ENCODE peak calls at places on chromosomes 13 and 19, in six cellular contexts. A is breast epithelium, M is uterus, X is left ventricle myocardium inferior, T is astrocyte of the spinal cord, F is heart right ventricle. N is an unnamed sample.

GRCh38 chr13:110382229-110382628 is 75.1 kb downstream of the COL4A2 start:
- DNase-seq in T (peak; percentile 87), M (no peak), X (no peak), A (no peak), F (no peak), N (peak; percentile 92)

GRCh38 chr19:6772028-6772865 is at the start of gene VAV1:
- DNase-seq in M (no peak), T (no peak), F (peak; percentile 32), A (no peak), X (peak; percentile 58), N (no peak)

GRCh38 chr19:19531951-19532805 is 3.5 kb downstream of the YJEFN3 start:
- DNase-seq in F (peak; percentile 74), A (peak; percentile 84), T (peak; percentile 46), X (peak; percentile 85), M (peak; percentile 72), N (peak; percentile 67)

GRCh38 chr13:92137519-92137918 is 739.1 kb downstream of the GPC5 start:
- DNase-seq in M (no peak), A (no peak), X (no peak), T (no peak), F (no peak), N (peak; percentile 67)

GRCh38 chr19:38321646-38322323 is 2.1 kb downstream of the KCNK6 start:
- DNase-seq in F (peak; percentile 84), X (peak; percentile 80), M (peak; percentile 96), T (no peak), A (no peak), N (peak; percentile 94)

GRCh38 chr13:104855581-104855980 is 1679.9 kb downstream of the EFNB2 start:
- DNase-seq in A (no peak), X (no peak), M (no peak), T (no peak), F (no peak), N (no peak)

GRCh38 chr13:62643007-62643483 is 1227.4 kb upstream of the PCDH20 start:
- DNase-seq in A (no peak), F (no peak), X (no peak), T (peak; percentile 57), M (no peak), N (peak; percentile 8)

GRCh38 chr13:39870197-39870746 is 214.8 kb downstream of the COG6 start:
- DNase-seq in X (no peak), T (no peak), M (no peak), F (no peak), A (no peak), N (no peak)

GRCh38 chr13:94311893-94312292 is 167.6 kb downstream of the DCT start:
- DNase-seq in T (no peak), X (no peak), F (no peak), M (no peak), A (no peak), N (no peak)

GRCh38 chr13:23628250-23628649 is 58.0 kb downstream of the TNFRSF19 start:
- DNase-seq in F (no peak), X (no peak), M (no peak), A (no peak), T (no peak), N (no peak)

GRCh38 chr13:79398915-79399314 is 7.1 kb downstream of the RBM26 start:
- DNase-seq in A (no peak), M (no peak), T (no peak), F (no peak), X (no peak), N (no peak)

GRCh38 chr13:31965361-31966066 is 66.1 kb upstream of the FRY start:
- DNase-seq in T (peak; percentile 67), M (no peak), A (no peak), F (no peak), X (no peak), N (peak; percentile 81)

GRCh38 chr13:42969558-42970172 is 22.4 kb downstream of the EPSTI1 start:
- DNase-seq in F (peak; percentile 83), A (peak; percentile 63), X (peak; percentile 82), T (peak; percentile 64), M (peak; percentile 76), N (peak; percentile 76)

GRCh38 chr13:35252536-35253205 is 223.8 kb downstream of the MAB21L1 start:
- DNase-seq in X (no peak), A (no peak), T (no peak), F (no peak), M (no peak), N (no peak)

GRCh38 chr19:1125601-1126533 is 22.1 kb downstream of the GPX4 start:
- DNase-seq in F (no peak), T (peak; percentile 77), M (no peak), A (no peak), X (no peak), N (no peak)

GRCh38 chr19:55638864-55639359 is 1.9 kb upstream of the ZNF580 start:
- DNase-seq in T (no peak), M (no peak), X (no peak), A (no peak), F (no peak), N (peak; percentile 49)

GRCh38 chr19:40614595-40615411 is 13.6 kb downstream of the LTBP4 start:
- DNase-seq in T (peak; percentile 98), X (peak; percentile 87), F (peak; percentile 90), M (peak; percentile 94), A (no peak), N (peak; percentile 98)

GRCh38 chr13:113407531-113408393 is 43.8 kb upstream of the GRTP1 start:
- DNase-seq in M (no peak), A (no peak), F (no peak), T (no peak), X (no peak), N (no peak)

GRCh38 chr13:100306444-100306999 is 217.6 kb downstream of the PCCA start:
- DNase-seq in F (no peak), A (no peak), X (no peak), T (peak; percentile 57), M (no peak), N (no peak)

GRCh38 chr13:72716776-72717175 is 10.7 kb downstream of the MZT1 start:
- DNase-seq in M (no peak), X (no peak), A (no peak), F (no peak), T (no peak), N (peak; percentile 46)

GRCh38 chr13:105346141-105346766 is 1189.2 kb downstream of the EFNB2 start:
- DNase-seq in M (no peak), F (no peak), T (peak; percentile 85), A (no peak), X (no peak), N (peak; percentile 66)

GRCh38 chr19:9986787-9987281 is 23.5 kb downstream of the COL5A3 start:
- DNase-seq in T (peak; percentile 14), A (no peak), X (peak; percentile 57), F (peak; percentile 54), M (peak; percentile 37), N (peak; percentile 44)

GRCh38 chr19:49114630-49115363 is 627 bp downstream of the LIN7B start:
- DNase-seq in X (peak; percentile 70), T (peak; percentile 57), F (peak; percentile 76), A (no peak), M (peak; percentile 54), N (peak; percentile 54)

GRCh38 chr19:41945135-41945766 is 13.9 kb downstream of the RABAC1 start:
- DNase-seq in A (no peak), X (no peak), F (no peak), T (no peak), M (no peak), N (no peak)

GRCh38 chr13:111904166-111904565 is 162.8 kb upstream of the SOX1 start:
- DNase-seq in F (no peak), M (no peak), X (no peak), T (no peak), A (no peak), N (no peak)

GRCh38 chr13:111204438-111205177 is 89.5 kb downstream of the ARHGEF7 start:
- DNase-seq in X (peak; percentile 48), F (no peak), T (peak; percentile 56), A (no peak), M (peak; percentile 68), N (peak; percentile 86)

GRCh38 chr19:29381353-29382203 is 144.2 kb upstream of the VSTM2B start:
- DNase-seq in A (peak; percentile 43), M (no peak), X (no peak), F (no peak), T (no peak), N (no peak)

GRCh38 chr19:41426952-41427646 is at the start of gene B3GNT8:
- DNase-seq in X (peak; percentile 90), A (peak; percentile 86), M (peak; percentile 84), T (peak; percentile 64), F (peak; percentile 89), N (peak; percentile 63)

GRCh38 chr13:112839347-112840105 is 129.5 kb upstream of the MCF2L start:
- DNase-seq in F (no peak), M (peak; percentile 7), X (no peak), T (peak; percentile 35), A (no peak), N (peak; percentile 52)

GRCh38 chr13:75650991-75651390 is 14.9 kb downstream of the LMO7 start:
- DNase-seq in T (no peak), A (no peak), X (no peak), F (no peak), M (no peak), N (no peak)
- H3K4me3 ChIP-seq in T (no peak overlapping the region), A (no peak overlapping the region), X (no peak overlapping the region), F (no peak overlapping the region), M (no peak overlapping the region), N (no peak overlapping the region)

GRCh38 chr19:11446652-11447301 is 11.3 kb downstream of the PRKCSH start:
- DNase-seq in M (no peak), X (peak; percentile 56), A (no peak), T (no peak), F (peak; percentile 39), N (peak; percentile 33)
- TF ChIP-seq CTCF in M (peak; percentile 75), X (peak; percentile 77), A (peak; percentile 73), T (peak; percentile 76), F (peak; percentile 59), N (peak; percentile 69)

GRCh38 chr13:26111797-26112196 is 60.0 kb upstream of the SHISA2 start:
- DNase-seq in A (no peak), M (no peak), T (no peak), X (no peak), F (peak; percentile 6), N (no peak)
- H3K4me3 ChIP-seq in A (no peak overlapping the region), M (no peak overlapping the region), T (no peak overlapping the region), X (no peak overlapping the region), F (no peak overlapping the region), N (no peak overlapping the region)

GRCh38 chr19:58097783-58098681 is at the start of gene ZSCAN18:
- DNase-seq in X (peak; percentile 97), T (peak; percentile 96), A (peak; percentile 99), M (peak; percentile 98), F (peak; percentile 99), N (peak; percentile 98)
- TF ChIP-seq CTCF in X (no peak), T (no peak), A (no peak), M (no peak), F (no peak), N (no peak)

N was measured in fibroblast of pulmonary artery.